ENCODE peak calls at places on chromosome 18, in seven cellular contexts. One of them, this sample, is unnamed.
A peak's percentile ranks its signal among the peaks of the same experiment; 100 is the strongest.

GRCh38 chr18:61676763-61677434 is 215.9 kb downstream of the RNF152 start:
- DNase-seq in heart left ventricle: no peak
- DNase-seq in CD8-positive, alpha-beta T cell: no peak
- DNase-seq in fibroblast of lung: peak; percentile 58
- DNase-seq in tibial nerve: no peak
- DNase-seq in PC-3: no peak
- DNase-seq in transverse colon: no peak
- DNase-seq in this sample: no peak

GRCh38 chr18:48571619-48572384 is 33.0 kb downstream of the CTIF start:
- DNase-seq in PC-3: no peak
- DNase-seq in CD8-positive, alpha-beta T cell: no peak
- DNase-seq in tibial nerve: no peak
- DNase-seq in heart left ventricle: no peak
- DNase-seq in fibroblast of lung: no peak
- DNase-seq in transverse colon: no peak
- DNase-seq in this sample: no peak

GRCh38 chr18:26014462-26014861 is 76.0 kb downstream of the SS18 start:
- DNase-seq in transverse colon: no peak
- DNase-seq in fibroblast of lung: no peak
- DNase-seq in tibial nerve: no peak
- DNase-seq in CD8-positive, alpha-beta T cell: no peak
- DNase-seq in heart left ventricle: no peak
- DNase-seq in PC-3: no peak
- DNase-seq in this sample: no peak

GRCh38 chr18:59514193-59514592 is 155.1 kb upstream of the LMAN1 start:
- DNase-seq in heart left ventricle: peak; percentile 69
- DNase-seq in PC-3: no peak
- DNase-seq in tibial nerve: peak; percentile 43
- DNase-seq in CD8-positive, alpha-beta T cell: no peak
- DNase-seq in fibroblast of lung: peak; percentile 82
- DNase-seq in transverse colon: peak; percentile 20
- DNase-seq in this sample: no peak

GRCh38 chr18:79898952-79899608 is 52.4 kb downstream of the SLC66A2 start:
- DNase-seq in fibroblast of lung: no peak
- DNase-seq in PC-3: no peak
- DNase-seq in heart left ventricle: peak; percentile 17
- DNase-seq in transverse colon: peak; percentile 3
- DNase-seq in CD8-positive, alpha-beta T cell: no peak
- DNase-seq in tibial nerve: peak; percentile 10
- DNase-seq in this sample: no peak

GRCh38 chr18:5295231-5295920 is at the start of gene ZBTB14:
- DNase-seq in PC-3: peak; percentile 67
- DNase-seq in transverse colon: peak; percentile 74
- DNase-seq in tibial nerve: peak; percentile 20
- DNase-seq in fibroblast of lung: peak; percentile 58
- DNase-seq in CD8-positive, alpha-beta T cell: peak; percentile 60
- DNase-seq in heart left ventricle: peak; percentile 73
- DNase-seq in this sample: peak; percentile 55

GRCh38 chr18:48161201-48161910 is 230.9 kb upstream of the SMAD2 start:
- DNase-seq in CD8-positive, alpha-beta T cell: peak; percentile 47
- DNase-seq in heart left ventricle: peak; percentile 89
- DNase-seq in fibroblast of lung: peak; percentile 81
- DNase-seq in PC-3: peak; percentile 62
- DNase-seq in transverse colon: peak; percentile 91
- DNase-seq in tibial nerve: peak; percentile 59
- DNase-seq in this sample: peak; percentile 71

GRCh38 chr18:48132993-48133674 is 202.7 kb upstream of the SMAD2 start:
- DNase-seq in fibroblast of lung: no peak
- DNase-seq in transverse colon: no peak
- DNase-seq in tibial nerve: no peak
- DNase-seq in CD8-positive, alpha-beta T cell: no peak
- DNase-seq in PC-3: no peak
- DNase-seq in heart left ventricle: no peak
- DNase-seq in this sample: no peak

GRCh38 chr18:37460616-37461015 is 105.0 kb downstream of the CELF4 start:
- DNase-seq in PC-3: no peak
- DNase-seq in CD8-positive, alpha-beta T cell: no peak
- DNase-seq in fibroblast of lung: no peak
- DNase-seq in heart left ventricle: no peak
- DNase-seq in tibial nerve: no peak
- DNase-seq in transverse colon: no peak
- DNase-seq in this sample: no peak

GRCh38 chr18:55500316-55501086 is 87.5 kb downstream of the TCF4 start:
- DNase-seq in CD8-positive, alpha-beta T cell: no peak
- DNase-seq in tibial nerve: no peak
- DNase-seq in heart left ventricle: no peak
- DNase-seq in transverse colon: no peak
- DNase-seq in PC-3: peak; percentile 37
- DNase-seq in fibroblast of lung: peak; percentile 86
- DNase-seq in this sample: no peak

GRCh38 chr18:64409511-64409910 is 260.6 kb upstream of the LINC00305 start:
- DNase-seq in fibroblast of lung: peak; percentile 5
- DNase-seq in heart left ventricle: no peak
- DNase-seq in transverse colon: no peak
- DNase-seq in CD8-positive, alpha-beta T cell: no peak
- DNase-seq in PC-3: peak; percentile 50
- DNase-seq in tibial nerve: no peak
- DNase-seq in this sample: peak; percentile 14

GRCh38 chr18:62979900-62980299 is 264.6 kb downstream of the PHLPP1 start:
- DNase-seq in CD8-positive, alpha-beta T cell: no peak
- DNase-seq in PC-3: no peak
- DNase-seq in fibroblast of lung: peak; percentile 15
- DNase-seq in tibial nerve: no peak
- DNase-seq in transverse colon: no peak
- DNase-seq in heart left ventricle: no peak
- DNase-seq in this sample: no peak

GRCh38 chr18:2536063-2536462 is 35.2 kb downstream of the METTL4 start:
- DNase-seq in fibroblast of lung: no peak
- DNase-seq in tibial nerve: no peak
- DNase-seq in PC-3: no peak
- DNase-seq in heart left ventricle: no peak
- DNase-seq in transverse colon: no peak
- DNase-seq in CD8-positive, alpha-beta T cell: no peak
- DNase-seq in this sample: no peak

GRCh38 chr18:79523738-79524180 is 128.0 kb downstream of the NFATC1 start:
- DNase-seq in CD8-positive, alpha-beta T cell: peak; percentile 61
- DNase-seq in PC-3: no peak
- DNase-seq in tibial nerve: no peak
- DNase-seq in fibroblast of lung: no peak
- DNase-seq in transverse colon: peak; percentile 55
- DNase-seq in heart left ventricle: peak; percentile 2
- DNase-seq in this sample: no peak

GRCh38 chr18:23058746-23059440 is 76.4 kb upstream of the CABLES1 start:
- DNase-seq in tibial nerve: no peak
- DNase-seq in fibroblast of lung: no peak
- DNase-seq in PC-3: no peak
- DNase-seq in heart left ventricle: no peak
- DNase-seq in transverse colon: no peak
- DNase-seq in CD8-positive, alpha-beta T cell: no peak
- DNase-seq in this sample: no peak

GRCh38 chr18:79884963-79885728 is 66.3 kb downstream of the SLC66A2 start:
- DNase-seq in transverse colon: no peak
- DNase-seq in PC-3: no peak
- DNase-seq in fibroblast of lung: no peak
- DNase-seq in tibial nerve: no peak
- DNase-seq in heart left ventricle: no peak
- DNase-seq in CD8-positive, alpha-beta T cell: no peak
- DNase-seq in this sample: no peak

GRCh38 chr18:70165936-70166335 is 39.6 kb downstream of the RTTN start:
- DNase-seq in heart left ventricle: no peak
- DNase-seq in CD8-positive, alpha-beta T cell: no peak
- DNase-seq in transverse colon: no peak
- DNase-seq in tibial nerve: no peak
- DNase-seq in PC-3: no peak
- DNase-seq in fibroblast of lung: no peak
- DNase-seq in this sample: no peak

GRCh38 chr18:42048150-42048549 is 93.1 kb downstream of the PIK3C3 start:
- DNase-seq in heart left ventricle: no peak
- DNase-seq in transverse colon: no peak
- DNase-seq in tibial nerve: no peak
- DNase-seq in fibroblast of lung: peak; percentile 90
- DNase-seq in PC-3: peak; percentile 70
- DNase-seq in CD8-positive, alpha-beta T cell: no peak
- DNase-seq in this sample: no peak

GRCh38 chr18:9986156-9986930 is 72.5 kb downstream of the VAPA start:
- DNase-seq in heart left ventricle: no peak
- DNase-seq in CD8-positive, alpha-beta T cell: no peak
- DNase-seq in PC-3: no peak
- DNase-seq in fibroblast of lung: no peak
- DNase-seq in transverse colon: no peak
- DNase-seq in tibial nerve: no peak
- DNase-seq in this sample: no peak
- H3K9me3 ChIP-seq in heart left ventricle: no peaks in the 10 kb centered on the region
- H3K9me3 ChIP-seq in CD8-positive, alpha-beta T cell: no peaks in the 10 kb centered on the region
- H3K9me3 ChIP-seq in PC-3: no peaks in the 10 kb centered on the region
- H3K9me3 ChIP-seq in fibroblast of lung: no peaks in the 10 kb centered on the region
- H3K9me3 ChIP-seq in transverse colon: no peaks in the 10 kb centered on the region
- H3K9me3 ChIP-seq in tibial nerve: no peaks in the 10 kb centered on the region
- H3K9me3 ChIP-seq in this sample: peaks cover 3% of the 10 kb centered on the region

GRCh38 chr18:45634454-45634853 is 19.2 kb downstream of the SLC14A2 start:
- DNase-seq in heart left ventricle: no peak
- DNase-seq in CD8-positive, alpha-beta T cell: no peak
- DNase-seq in fibroblast of lung: no peak
- DNase-seq in tibial nerve: no peak
- DNase-seq in PC-3: no peak
- DNase-seq in transverse colon: no peak
- DNase-seq in this sample: no peak
- H3K27me3 ChIP-seq in heart left ventricle: no peaks in the 10 kb centered on the region
- H3K27me3 ChIP-seq in CD8-positive, alpha-beta T cell: no peaks in the 10 kb centered on the region
- H3K27me3 ChIP-seq in fibroblast of lung: peaks cover 29% of the 10 kb centered on the region
- H3K27me3 ChIP-seq in tibial nerve: no peaks in the 10 kb centered on the region
- H3K27me3 ChIP-seq in PC-3: no peaks in the 10 kb centered on the region
- H3K27me3 ChIP-seq in transverse colon: no peaks in the 10 kb centered on the region
- H3K27me3 ChIP-seq in this sample: no peaks in the 10 kb centered on the region

GRCh38 chr18:74289946-74290478 is 1.8 kb downstream of the CYB5A start:
- DNase-seq in fibroblast of lung: no peak
- DNase-seq in CD8-positive, alpha-beta T cell: no peak
- DNase-seq in tibial nerve: no peak
- DNase-seq in PC-3: peak; percentile 28
- DNase-seq in heart left ventricle: no peak
- DNase-seq in transverse colon: no peak
- DNase-seq in this sample: no peak
- H3K4me3 ChIP-seq in fibroblast of lung: no peak overlapping the region
- H3K4me3 ChIP-seq in CD8-positive, alpha-beta T cell: no peak overlapping the region
- H3K4me3 ChIP-seq in tibial nerve: peak overlapping the region; percentile 100
- H3K4me3 ChIP-seq in PC-3: peak overlapping the region; percentile 91
- H3K4me3 ChIP-seq in heart left ventricle: no peak overlapping the region
- H3K4me3 ChIP-seq in transverse colon: no peak overlapping the region
- H3K4me3 ChIP-seq in this sample: no peak overlapping the region

DNA sequence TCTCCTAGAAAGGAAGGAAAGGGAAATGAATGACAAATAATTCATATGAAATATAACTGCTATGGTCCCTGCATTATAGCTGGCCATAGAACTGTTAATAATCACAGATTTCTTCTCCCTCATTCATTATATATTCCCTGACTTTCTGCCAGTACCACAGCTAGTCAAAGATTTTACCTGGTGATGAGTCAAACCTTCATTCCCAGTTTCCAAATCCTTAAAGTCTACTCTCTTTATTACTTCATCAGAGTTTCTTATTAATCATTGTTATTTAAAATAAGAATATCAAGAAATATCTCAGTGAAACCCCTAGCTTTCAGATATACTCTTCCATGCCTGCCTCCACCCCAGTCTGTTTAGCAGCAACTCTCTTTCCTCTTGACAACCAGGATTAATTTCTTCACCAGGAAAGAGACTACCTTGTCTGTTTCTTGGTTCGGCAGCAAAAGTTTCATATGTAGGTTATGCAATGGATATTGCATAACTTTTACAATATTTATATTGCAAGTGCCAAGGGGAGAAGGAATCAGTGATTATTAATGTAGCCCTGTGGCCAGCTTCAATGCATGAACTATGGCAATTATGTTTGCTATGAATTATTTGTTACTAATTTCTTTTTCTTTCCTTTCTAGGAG is 533.8 kb downstream of the FBXO15 start:
- DNase-seq in heart left ventricle: no peak
- DNase-seq in CD8-positive, alpha-beta T cell: no peak
- DNase-seq in PC-3: peak; percentile 59
- DNase-seq in fibroblast of lung: peak; percentile 58
- DNase-seq in tibial nerve: no peak
- DNase-seq in transverse colon: no peak
- DNase-seq in this sample: no peak
- H3K9me3 ChIP-seq in heart left ventricle: no peaks in the 10 kb centered on the region
- H3K9me3 ChIP-seq in CD8-positive, alpha-beta T cell: no peaks in the 10 kb centered on the region
- H3K9me3 ChIP-seq in PC-3: peaks cover 4% of the 10 kb centered on the region
- H3K9me3 ChIP-seq in fibroblast of lung: no peaks in the 10 kb centered on the region
- H3K9me3 ChIP-seq in tibial nerve: no peaks in the 10 kb centered on the region
- H3K9me3 ChIP-seq in transverse colon: no peaks in the 10 kb centered on the region
- H3K9me3 ChIP-seq in this sample: no peaks in the 10 kb centered on the region

GRCh38 chr18:49742563-49743295 is 70.6 kb downstream of the ACAA2 start:
- DNase-seq in fibroblast of lung: no peak
- DNase-seq in CD8-positive, alpha-beta T cell: no peak
- DNase-seq in heart left ventricle: no peak
- DNase-seq in tibial nerve: no peak
- DNase-seq in transverse colon: no peak
- DNase-seq in PC-3: no peak
- DNase-seq in this sample: no peak

GRCh38 chr18:49744395-49744987 is 68.8 kb downstream of the ACAA2 start:
- DNase-seq in transverse colon: no peak
- DNase-seq in heart left ventricle: no peak
- DNase-seq in CD8-positive, alpha-beta T cell: no peak
- DNase-seq in fibroblast of lung: no peak
- DNase-seq in PC-3: no peak
- DNase-seq in tibial nerve: no peak
- DNase-seq in this sample: no peak

GRCh38 chr18:49745051-49746014 is 68.0 kb downstream of the ACAA2 start:
- DNase-seq in tibial nerve: no peak
- DNase-seq in heart left ventricle: no peak
- DNase-seq in transverse colon: no peak
- DNase-seq in CD8-positive, alpha-beta T cell: no peak
- DNase-seq in PC-3: no peak
- DNase-seq in fibroblast of lung: no peak
- DNase-seq in this sample: no peak

GRCh38 chr18:49747876-49748275 is 65.5 kb downstream of the ACAA2 start:
- DNase-seq in fibroblast of lung: no peak
- DNase-seq in PC-3: peak; percentile 6
- DNase-seq in heart left ventricle: no peak
- DNase-seq in tibial nerve: no peak
- DNase-seq in transverse colon: no peak
- DNase-seq in CD8-positive, alpha-beta T cell: no peak
- DNase-seq in this sample: no peak

GRCh38 chr18:49743296-49743567 is 70.1 kb downstream of the ACAA2 start:
- DNase-seq in tibial nerve: no peak
- DNase-seq in CD8-positive, alpha-beta T cell: no peak
- DNase-seq in PC-3: no peak
- DNase-seq in transverse colon: no peak
- DNase-seq in fibroblast of lung: no peak
- DNase-seq in heart left ventricle: no peak
- DNase-seq in this sample: no peak
- H3K27me3 ChIP-seq in tibial nerve: no peaks in the 10 kb centered on the region
- H3K27me3 ChIP-seq in CD8-positive, alpha-beta T cell: no peaks in the 10 kb centered on the region
- H3K27me3 ChIP-seq in PC-3: no peaks in the 10 kb centered on the region
- H3K27me3 ChIP-seq in transverse colon: peaks cover 2% of the 10 kb centered on the region
- H3K27me3 ChIP-seq in fibroblast of lung: peaks cover 3% of the 10 kb centered on the region
- H3K27me3 ChIP-seq in heart left ventricle: peaks cover 5% of the 10 kb centered on the region
- H3K27me3 ChIP-seq in this sample: no peaks in the 10 kb centered on the region

DNA sequence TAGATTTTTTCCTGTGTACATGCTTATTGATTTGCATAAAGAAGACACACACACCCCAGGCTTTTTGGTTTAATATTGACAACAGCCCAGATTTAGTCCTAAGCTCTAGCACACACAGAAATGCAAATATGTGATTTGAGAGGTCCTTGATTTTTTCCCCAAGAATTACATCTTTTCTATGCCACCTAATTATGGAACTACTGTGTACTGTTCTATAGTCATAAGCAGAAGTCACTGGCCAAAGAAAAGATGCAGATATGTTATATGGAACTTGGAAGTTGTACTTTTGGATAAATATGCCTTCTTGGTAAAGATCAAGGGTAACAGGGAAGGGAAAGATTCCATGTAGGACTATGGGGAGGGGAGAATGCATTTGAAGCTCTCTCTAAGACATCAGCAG is 105.6 kb downstream of the SETBP1 start:
- DNase-seq in CD8-positive, alpha-beta T cell: no peak
- DNase-seq in fibroblast of lung: no peak
- DNase-seq in transverse colon: no peak
- DNase-seq in PC-3: no peak
- DNase-seq in heart left ventricle: no peak
- DNase-seq in tibial nerve: no peak
- DNase-seq in this sample: no peak
- H3K4me3 ChIP-seq in CD8-positive, alpha-beta T cell: no peak overlapping the region
- H3K4me3 ChIP-seq in fibroblast of lung: no peak overlapping the region
- H3K4me3 ChIP-seq in transverse colon: no peak overlapping the region
- H3K4me3 ChIP-seq in PC-3: no peak overlapping the region
- H3K4me3 ChIP-seq in heart left ventricle: no peak overlapping the region
- H3K4me3 ChIP-seq in tibial nerve: peak overlapping the region; percentile 10
- H3K4me3 ChIP-seq in this sample: no peak overlapping the region

This sample was measured in Caco-2.